ENCODE peak calls at places on chromosomes 5 and 9, in ten cellular contexts. F is psoas muscle, X is adrenal gland, B is fibroblast of the aortic adventitia, N is Panc1, C is IMR-90, S is PC-3, H is colonic mucosa, A is endodermal cell, U is cardiac fibroblast. R is an unnamed sample.

GRCh38 chr9:68898781-68899439 is 115.0 kb downstream of the PRKACG start:
- DNase-seq in A (no peak), U (no peak), C (no peak), X (no peak), N (no peak), B (no peak), F (no peak), S (no peak), H (no peak), R (no peak)

GRCh38 chr5:164224772-164225171 is 719.4 kb downstream of the MAT2B start:
- DNase-seq in B (no peak), C (no peak), N (no peak), U (no peak), H (no peak), A (peak; percentile 46), S (no peak), F (no peak), X (no peak), R (no peak)

GRCh38 chr5:181037365-181037861 is 2.7 kb upstream of the BTNL9 start:
- DNase-seq in N (no peak), S (no peak), F (no peak), H (no peak), X (no peak), C (no peak), U (no peak), A (peak; percentile 76), B (no peak), R (no peak)

GRCh38 chr9:136107953-136108647 is 10.6 kb downstream of the TMEM250 start:
- DNase-seq in C (no peak), N (no peak), B (no peak), U (no peak), F (peak; percentile 60), X (no peak), H (peak; percentile 78), S (no peak), A (no peak), R (no peak)

GRCh38 chr9:134942011-134942410 is 24.3 kb upstream of the FCN1 start:
- DNase-seq in X (no peak), H (no peak), F (peak; percentile 12), B (no peak), C (no peak), N (no peak), A (no peak), S (no peak), U (no peak), R (no peak)

GRCh38 chr5:107917983-107918382 is 247.2 kb upstream of the EFNA5 start:
- DNase-seq in A (no peak), C (no peak), H (no peak), B (no peak), U (peak; percentile 18), N (no peak), X (no peak), S (no peak), F (no peak), R (peak; percentile 53)

GRCh38 chr9:87516222-87516930 is 18.7 kb downstream of the DAPK1 start:
- DNase-seq in F (peak; percentile 68), S (no peak), U (peak; percentile 72), X (peak; percentile 81), N (no peak), B (peak; percentile 35), H (no peak), C (no peak), A (peak; percentile 69), R (no peak)

GRCh38 chr5:6542421-6543345 is 90.2 kb downstream of the NSUN2 start:
- DNase-seq in F (no peak), C (no peak), U (no peak), B (no peak), S (no peak), H (peak; percentile 9), X (no peak), N (no peak), A (peak; percentile 17), R (no peak)

GRCh38 chr9:14899042-14899814 is 11.0 kb downstream of the FREM1 start:
- DNase-seq in C (no peak), X (no peak), A (no peak), B (no peak), N (no peak), S (no peak), F (no peak), H (no peak), U (no peak), R (no peak)

GRCh38 chr9:95124582-95125359 is 192.7 kb downstream of the FANCC start:
- DNase-seq in X (no peak), A (peak; percentile 73), C (no peak), S (no peak), B (no peak), U (no peak), N (no peak), F (no peak), H (no peak), R (no peak)

GRCh38 chr5:178462846-178463245 is 127.3 kb downstream of the COL23A1 start:
- DNase-seq in S (no peak), N (no peak), C (no peak), A (peak; percentile 40), U (no peak), X (no peak), H (no peak), B (no peak), F (no peak), R (no peak)

GRCh38 chr5:168579206-168579986 is at the start of gene PANK3:
- DNase-seq in C (peak; percentile 99), S (peak; percentile 94), H (peak; percentile 98), F (peak; percentile 99), B (peak; percentile 99), A (peak; percentile 100), X (peak; percentile 100), N (peak; percentile 92), U (peak; percentile 99), R (peak; percentile 98)

GRCh38 chr5:32278403-32278802 is 34.3 kb downstream of the MTMR12 start:
- DNase-seq in A (no peak), X (no peak), S (no peak), C (peak; percentile 82), H (no peak), F (no peak), U (peak; percentile 79), B (peak; percentile 69), N (no peak), R (no peak)

GRCh38 chr9:115649991-115650472 is 503.6 kb upstream of the PAPPA start:
- DNase-seq in S (no peak), B (peak; percentile 97), U (peak; percentile 100), C (peak; percentile 99), X (peak; percentile 36), A (no peak), N (no peak), H (peak; percentile 27), F (peak; percentile 73), R (peak; percentile 23)

GRCh38 chr5:55037046-55037771 is 13.2 kb downstream of the GZMK start:
- DNase-seq in S (no peak), B (peak; percentile 22), N (no peak), F (no peak), H (no peak), U (peak; percentile 39), C (no peak), A (peak; percentile 70), X (no peak), R (no peak)

GRCh38 chr5:10885026-10885425 is 124.0 kb upstream of the DAP start:
- DNase-seq in A (no peak), U (peak; percentile 63), F (no peak), X (no peak), B (no peak), C (peak; percentile 78), S (peak; percentile 93), N (peak; percentile 32), H (no peak), R (no peak)

GRCh38 chr5:6282360-6282759 is 96.0 kb downstream of the MED10 start:
- DNase-seq in A (no peak), X (no peak), U (no peak), S (no peak), B (no peak), H (no peak), N (no peak), C (no peak), F (no peak), R (no peak)

DNA sequence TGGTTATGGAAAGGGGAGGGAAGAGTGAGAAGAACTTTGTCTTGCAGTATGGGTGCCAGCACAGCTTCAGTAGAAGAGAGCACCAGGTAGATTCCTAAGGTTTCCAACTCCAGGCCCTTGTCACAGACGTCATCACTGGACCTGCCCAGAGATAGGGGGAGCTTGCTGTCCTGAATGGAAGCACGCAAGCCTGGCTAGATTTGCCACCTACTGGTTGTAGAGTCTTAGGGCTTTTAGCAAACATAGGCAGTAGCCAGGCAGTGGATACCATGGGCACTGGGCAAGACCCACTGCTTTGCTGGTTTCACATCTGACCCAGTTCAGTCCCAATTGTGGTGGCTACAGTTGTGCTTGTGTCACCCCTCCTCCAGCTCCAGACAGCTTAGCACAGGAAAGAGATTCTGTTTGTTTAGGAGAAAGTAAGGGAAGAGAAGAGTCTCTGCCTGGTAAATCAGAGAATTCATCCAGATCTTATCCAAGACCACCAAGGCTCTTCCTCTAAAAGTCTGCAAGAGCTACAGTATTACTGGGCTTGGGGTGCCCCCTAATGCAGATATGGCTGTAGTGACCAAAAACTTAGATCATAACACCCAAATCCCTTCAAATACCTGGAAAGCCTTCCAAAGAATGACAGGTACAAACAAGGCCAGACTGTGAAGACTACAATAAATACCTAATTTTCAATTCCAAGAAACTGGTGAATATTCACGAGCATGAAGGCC is 158.9 kb downstream of the HINT1 start:
- DNase-seq in A (peak; percentile 61), X (no peak), H (no peak), U (no peak), B (no peak), C (no peak), N (no peak), F (no peak), S (no peak), R (no peak)
- TF ChIP-seq CTCF in A (peak; percentile 74), X (peak; percentile 11), H (no peak), U (no peak), B (no peak), C (no peak), N (peak; percentile 21), F (no peak), S (peak; percentile 31), R (peak; percentile 20)

GRCh38 chr9:133273819-133274218 is 1.2 kb downstream of the ABO start:
- DNase-seq in U (no peak), C (no peak), H (peak; percentile 63), B (no peak), A (no peak), X (no peak), S (no peak), F (no peak), N (no peak), R (no peak)
- H3K4me3 ChIP-seq in U (no peak overlapping the region), C (no peak overlapping the region), H (peak overlapping the region; percentile 65), B (no peak overlapping the region), A (no peak overlapping the region), X (peak overlapping the region; percentile 75), S (no peak overlapping the region), F (no peak overlapping the region), N (no peak overlapping the region), R (no peak overlapping the region)

DNA sequence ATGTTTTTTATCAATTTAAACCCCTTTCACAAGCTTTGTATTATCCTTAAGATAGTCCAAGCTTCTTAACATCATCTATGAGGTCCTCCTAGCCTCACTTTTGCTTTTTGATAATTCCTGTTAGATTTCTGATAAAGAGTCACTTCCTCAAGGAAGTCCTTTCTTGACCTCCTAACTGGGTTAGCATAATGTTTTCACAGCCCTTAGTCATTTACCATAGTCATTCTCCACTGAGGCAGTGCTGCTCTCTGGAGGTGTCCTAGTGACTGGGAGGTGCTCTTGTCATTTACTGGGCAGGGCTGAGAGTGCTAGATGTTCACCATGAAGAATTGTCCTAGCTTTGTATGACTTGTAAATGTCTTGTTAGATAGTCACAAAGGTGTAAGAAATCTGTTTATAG is 26.4 kb downstream of the TNPO1 start:
- DNase-seq in B (no peak), N (peak; percentile 73), S (peak; percentile 64), X (no peak), C (peak; percentile 65), F (no peak), A (peak; percentile 59), H (peak; percentile 25), U (peak; percentile 78), R (no peak)
- TF ChIP-seq CTCF in B (peak; percentile 9), N (peak; percentile 61), S (no peak), X (no peak), C (peak; percentile 34), F (no peak), A (peak; percentile 48), H (no peak), U (no peak), R (no peak)

GRCh38 chr5:83474170-83474796 is 2.7 kb downstream of the VCAN start:
- DNase-seq in N (no peak), U (peak; percentile 94), X (peak; percentile 65), A (peak; percentile 98), B (peak; percentile 93), C (peak; percentile 88), H (peak; percentile 61), S (peak; percentile 86), F (peak; percentile 90), R (no peak)
- H3K4me3 ChIP-seq in N (peak overlapping the region; percentile 76), U (peak overlapping the region; percentile 93), X (peak overlapping the region; percentile 56), A (peak overlapping the region; percentile 90), B (peak overlapping the region; percentile 92), C (peak overlapping the region; percentile 56), H (peak overlapping the region; percentile 29), S (peak overlapping the region; percentile 81), F (peak overlapping the region; percentile 62), R (no peak overlapping the region)